ENCODE peak calls at places on chromosomes 6 and 20, in five cellular contexts. R is H1, Q is suprapubic skin, D is HepG2, X is breast epithelium. Z is an unnamed sample.

GRCh38 chr6:938271-939046 is 245.5 kb upstream of the EXOC2 start:
- DNase-seq in R (no peak), Q (no peak), D (no peak), X (no peak), Z (no peak)

GRCh38 chr6:52549428-52549827 is 27.4 kb downstream of the TRAM2 start:
- DNase-seq in R (no peak), Q (no peak), D (no peak), X (no peak), Z (no peak)

GRCh38 chr6:17042422-17043147 is 59.3 kb upstream of the STMND1 start:
- DNase-seq in R (peak), Q (no peak), D (peak), X (no peak), Z (no peak)

GRCh38 chr6:122548820-122549219 is 61.4 kb upstream of the PKIB start:
- DNase-seq in R (no peak), Q (no peak), D (no peak), X (no peak), Z (no peak)

GRCh38 chr20:25076201-25076600 is 5.7 kb downstream of the VSX1 start:
- DNase-seq in R (no peak), Q (no peak), D (no peak), X (no peak), Z (no peak)

GRCh38 chr6:6843057-6843627 is 254.6 kb downstream of the LY86 start:
- DNase-seq in R (no peak), Q (no peak), D (no peak), X (no peak), Z (no peak)

GRCh38 chr6:11011787-11012234 is 32.3 kb downstream of the ELOVL2 start:
- DNase-seq in R (no peak), Q (no peak), D (peak), X (no peak), Z (no peak)

GRCh38 chr6:157533397-157533814 is 152.4 kb downstream of the ZDHHC14 start:
- DNase-seq in R (no peak), Q (no peak), D (no peak), X (no peak), Z (no peak)

GRCh38 chr6:17432356-17432755 is 39.0 kb downstream of the CAP2 start:
- DNase-seq in R (no peak), Q (no peak), D (no peak), X (no peak), Z (no peak)

GRCh38 chr20:23456416-23456815 is 3.7 kb upstream of the CST11 start:
- DNase-seq in R (no peak), Q (no peak), D (no peak), X (no peak), Z (no peak)

GRCh38 chr20:61886721-61887658 is 178.7 kb downstream of the TAF4 start:
- DNase-seq in R (no peak), Q (no peak), D (peak), X (no peak), Z (peak)

GRCh38 chr6:111523484-111524166 is 40.6 kb upstream of the REV3L start:
- DNase-seq in R (no peak), Q (no peak), D (no peak), X (no peak), Z (no peak)

GRCh38 chr6:85764844-85765243 is 122.2 kb upstream of the SYNCRIP start:
- DNase-seq in R (no peak), Q (no peak), D (peak), X (no peak), Z (no peak)

GRCh38 chr6:119552016-119552415 is 202.5 kb upstream of the MAN1A1 start:
- DNase-seq in R (no peak), Q (no peak), D (no peak), X (no peak), Z (no peak)

GRCh38 chr6:129370268-129370916 is 339.6 kb downstream of the ARHGAP18 start:
- DNase-seq in R (peak), Q (no peak), D (peak), X (peak), Z (no peak)

GRCh38 chr6:85650606-85651005 is 7.9 kb upstream of the SYNCRIP start:
- DNase-seq in R (no peak), Q (no peak), D (no peak), X (no peak), Z (no peak)

GRCh38 chr6:53464942-53465460 is 79.9 kb downstream of the GCLC start:
- DNase-seq in R (no peak), Q (no peak), D (no peak), X (peak), Z (no peak)

GRCh38 chr6:13445005-13445743 is 42.2 kb downstream of the GFOD1 start:
- DNase-seq in R (no peak), Q (peak), D (no peak), X (peak), Z (peak)
- TF ChIP-seq POLR2AphosphoS5 in R (no peak), Q (no peak), D (no peak), X (no peak), Z (no peak)

GRCh38 chr6:33030245-33030644 is 20.9 kb upstream of the HLA-DOA start:
- DNase-seq in R (no peak), Q (no peak), D (no peak), X (no peak), Z (no peak)
- H3K27ac ChIP-seq in R (no peak), Q (peak), D (no peak), X (peak), Z (peak)

DNA sequence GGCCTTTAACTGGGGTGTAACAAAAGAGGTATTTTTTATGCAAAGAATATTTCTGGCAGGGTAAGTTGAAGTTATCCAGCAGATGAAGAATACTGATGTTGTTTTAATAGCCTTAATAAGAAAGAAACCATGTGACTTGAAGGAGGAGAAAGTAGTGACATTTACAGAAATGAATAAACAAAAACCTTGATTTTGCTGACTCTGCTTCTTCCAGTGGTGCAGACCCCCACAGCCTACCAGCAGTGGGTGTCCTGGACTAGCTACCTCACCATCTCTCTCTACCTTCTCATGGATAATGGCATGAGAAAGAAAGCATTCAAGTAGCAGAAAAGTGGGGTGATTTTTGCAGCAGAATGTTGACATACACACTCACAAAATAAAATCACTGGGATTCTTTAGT is 162.6 kb upstream of the RNF217 start:
- DNase-seq in R (no peak), Q (no peak), D (no peak), X (no peak), Z (no peak)
- TF ChIP-seq POLR2A in R (no peak), Q (no peak), D (no peak), X (no peak), Z (no peak)

GRCh38 chr20:33765099-33765498 is 33.3 kb downstream of the ZNF341 start:
- DNase-seq in R (no peak), Q (no peak), D (no peak), X (no peak), Z (no peak)
- TF ChIP-seq POLR2AphosphoS5 in R (no peak), Q (no peak), D (no peak), X (no peak), Z (no peak)

GRCh38 chr20:10633708-10634107 is 40.1 kb downstream of the JAG1 start:
- DNase-seq in R (no peak), Q (no peak), D (no peak), X (no peak), Z (no peak)
- H3K27ac ChIP-seq in R (no peak), Q (peak), D (no peak), X (no peak), Z (no peak)

Z was measured in spleen.